ENCODE peak calls at places on chromosome 7, in nine cellular contexts. D is IMR-90, G is A549, Y is heart left ventricle, R is HCT116, B is esophagus squamous epithelium, P is spleen, N is breast epithelium, S is body of pancreas. T is an unnamed sample.

GRCh38 chr7:85851571-85852193 is 664.8 kb upstream of the SEMA3D start:
- DNase-seq in D (peak; percentile 69), P (no peak), R (peak; percentile 34), B (no peak), S (no peak), N (no peak), Y (no peak), G (peak; percentile 68), T (no peak)

GRCh38 chr7:135757719-135758411 is 9.3 kb upstream of the FAM180A start:
- DNase-seq in B (no peak), N (peak; percentile 90), S (peak; percentile 22), G (no peak), P (no peak), Y (peak; percentile 59), D (peak; percentile 54), R (no peak), T (peak; percentile 49)

GRCh38 chr7:82865856-82866255 is 296.8 kb downstream of the PCLO start:
- DNase-seq in D (no peak), N (no peak), G (no peak), B (no peak), Y (no peak), S (no peak), P (no peak), R (no peak), T (no peak)

GRCh38 chr7:123571684-123572083 is 14.1 kb upstream of the NDUFA5 start:
- DNase-seq in D (peak; percentile 6), R (no peak), N (no peak), B (no peak), S (no peak), G (no peak), Y (no peak), P (no peak), T (no peak)

GRCh38 chr7:8320174-8320573 is 58.2 kb upstream of the ICA1 start:
- DNase-seq in S (no peak), G (no peak), D (no peak), Y (no peak), N (no peak), R (no peak), P (no peak), B (no peak), T (no peak)

GRCh38 chr7:138568655-138569054 is 108.6 kb downstream of the TRIM24 start:
- DNase-seq in D (no peak), B (no peak), R (no peak), N (no peak), G (no peak), S (no peak), P (no peak), Y (no peak), T (no peak)

GRCh38 chr7:127251048-127251451 is 1.7 kb downstream of the GRM8 start:
- DNase-seq in N (no peak), S (no peak), G (no peak), R (no peak), Y (no peak), D (no peak), B (no peak), P (no peak), T (no peak)

GRCh38 chr7:111560773-111561658 is 1.3 kb downstream of the IMMP2L start:
- DNase-seq in S (peak; percentile 33), Y (no peak), D (peak; percentile 50), G (peak; percentile 28), B (no peak), N (no peak), P (no peak), R (no peak), T (no peak)

GRCh38 chr7:17498230-17498629 is 199.8 kb downstream of the AHR start:
- DNase-seq in Y (no peak), S (no peak), G (no peak), P (no peak), D (no peak), B (no peak), R (no peak), N (no peak), T (no peak)

GRCh38 chr7:149803551-149804074 is 30.2 kb upstream of the ZNF467 start:
- DNase-seq in Y (no peak), G (no peak), D (no peak), P (no peak), R (no peak), N (no peak), S (no peak), B (no peak), T (no peak)

GRCh38 chr7:55032069-55032699 is 13.4 kb downstream of the EGFR start:
- DNase-seq in G (no peak), N (no peak), Y (no peak), S (no peak), P (no peak), B (no peak), R (no peak), D (no peak), T (no peak)

GRCh38 chr7:11079907-11080306 is 106.2 kb downstream of the PHF14 start:
- DNase-seq in D (no peak), B (no peak), N (no peak), P (no peak), S (no peak), R (no peak), Y (no peak), G (no peak), T (no peak)

GRCh38 chr7:28207486-28208158 is 27.0 kb upstream of the JAZF1 start:
- DNase-seq in Y (no peak), S (no peak), P (no peak), G (no peak), D (no peak), R (no peak), B (no peak), N (no peak), T (no peak)

GRCh38 chr7:111408726-111409125 is 153.6 kb downstream of the IMMP2L start:
- DNase-seq in Y (no peak), G (no peak), N (no peak), P (no peak), D (no peak), B (no peak), S (no peak), R (no peak), T (no peak)

GRCh38 chr7:12564996-12565764 is 5.3 kb upstream of the SCIN start:
- DNase-seq in N (no peak), R (no peak), P (no peak), G (peak; percentile 46), D (no peak), S (no peak), Y (no peak), B (no peak), T (no peak)

GRCh38 chr7:141752634-141753033 is 11.3 kb upstream of the TAS2R3 start:
- DNase-seq in D (no peak), G (peak; percentile 32), Y (no peak), R (no peak), N (no peak), P (no peak), S (no peak), B (no peak), T (no peak)

GRCh38 chr7:130838738-130839137 is 104.7 kb upstream of the KLF14 start:
- DNase-seq in N (no peak), D (peak; percentile 99), Y (no peak), R (peak; percentile 91), B (no peak), G (peak; percentile 65), S (no peak), P (no peak), T (no peak)

GRCh38 chr7:66183700-66184099 is 21.4 kb upstream of the TPST1 start:
- DNase-seq in R (no peak), N (no peak), S (no peak), D (peak; percentile 96), B (no peak), Y (no peak), P (no peak), G (peak; percentile 43), T (no peak)

GRCh38 chr7:48171190-48171589 is at the start of gene ABCA13:
- DNase-seq in D (peak; percentile 43), Y (no peak), G (no peak), S (no peak), P (no peak), B (no peak), R (no peak), N (no peak), T (no peak)

GRCh38 chr7:158133515-158134271 is 453.9 kb downstream of the PTPRN2 start:
- DNase-seq in N (no peak), B (no peak), G (no peak), Y (no peak), R (no peak), D (no peak), S (no peak), P (peak; percentile 67), T (no peak)
- H3K9me3 ChIP-seq in N (peaks cover 9% of the 10 kb centered on the region), B (no peaks in the 10 kb centered on the region), G (peaks cover 7% of the 10 kb centered on the region), Y (no peaks in the 10 kb centered on the region), R (peaks cover 20% of the 10 kb centered on the region), D (peaks cover 55% of the 10 kb centered on the region), S (no peaks in the 10 kb centered on the region), P (no peaks in the 10 kb centered on the region), T (no peaks in the 10 kb centered on the region)

DNA sequence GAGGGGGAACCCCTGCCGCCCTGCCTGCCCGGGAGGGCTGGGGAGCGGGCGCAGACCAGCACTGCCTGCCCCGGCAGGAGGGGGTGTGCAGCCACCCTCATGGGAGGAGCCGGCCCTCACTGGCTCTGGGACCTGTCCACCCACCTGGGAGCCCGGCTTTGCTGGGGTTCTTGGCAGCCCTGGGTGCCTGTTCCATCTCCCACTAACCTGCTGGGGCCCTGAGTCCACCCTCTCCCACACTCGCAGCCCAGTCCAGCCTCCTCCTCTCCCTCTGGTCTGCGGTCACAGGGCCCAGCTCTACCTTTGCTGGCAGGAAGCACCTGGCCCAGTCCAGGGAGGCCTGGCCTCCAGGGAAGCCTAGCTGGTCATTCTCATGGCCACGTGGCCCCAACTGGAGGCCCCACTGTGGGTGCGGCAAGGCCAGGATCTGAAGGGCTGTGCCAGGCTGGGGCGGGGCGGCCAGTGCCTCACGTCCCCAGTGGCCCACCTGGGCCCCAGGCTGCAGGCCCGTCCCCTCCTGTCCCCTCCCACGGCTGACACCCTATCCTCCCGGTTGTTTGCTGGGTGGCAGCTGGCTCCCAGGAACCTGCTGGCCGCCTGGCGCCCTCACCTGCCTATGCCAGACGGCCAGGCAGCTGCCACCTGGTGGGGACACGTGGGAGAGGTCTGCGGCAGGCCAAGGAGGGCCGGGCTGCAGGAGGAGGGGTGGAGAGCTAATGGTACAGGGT is at the start of gene TMEM184A:
- DNase-seq in R (peak; percentile 89), G (peak; percentile 91), Y (no peak), B (no peak), N (peak; percentile 79), D (no peak), P (no peak), S (peak; percentile 99), T (no peak)
- TF ChIP-seq POLR2A in R (peak; percentile 53), G (peak; percentile 44), Y (no peak), B (no peak), N (no peak), D (no peak), P (no peak), S (peak; percentile 92), T (peak; percentile 14)

DNA sequence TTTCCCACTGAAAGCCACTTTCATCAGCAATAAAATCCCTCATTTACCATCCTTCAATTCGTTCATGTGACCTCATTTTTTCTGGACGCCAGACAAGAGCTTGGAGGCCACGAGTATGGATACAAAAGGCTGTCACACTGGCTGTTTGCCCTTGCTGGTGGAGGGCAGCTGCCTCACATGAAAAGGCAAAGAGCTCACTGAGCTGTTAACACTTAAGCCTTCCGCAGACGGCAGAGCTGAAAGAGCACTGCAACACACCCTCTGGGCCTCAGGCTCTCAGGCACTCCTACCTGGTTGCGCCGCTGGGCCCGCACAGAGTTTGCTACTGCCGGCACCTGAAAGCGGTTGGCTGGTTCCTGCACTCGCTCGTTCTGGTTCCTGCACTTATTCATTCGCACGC is 193.5 kb downstream of the CFTR start:
- DNase-seq in D (no peak), R (no peak), G (no peak), B (no peak), Y (peak; percentile 33), S (peak; percentile 63), P (peak; percentile 67), N (no peak), T (no peak)
- H3K9me3 ChIP-seq in D (no peaks in the 10 kb centered on the region), R (no peaks in the 10 kb centered on the region), G (no peaks in the 10 kb centered on the region), B (no peaks in the 10 kb centered on the region), Y (no peaks in the 10 kb centered on the region), S (no peaks in the 10 kb centered on the region), P (no peaks in the 10 kb centered on the region), N (no peaks in the 10 kb centered on the region), T (no peaks in the 10 kb centered on the region)

GRCh38 chr7:106717997-106718871 is 57.3 kb upstream of the CCDC71L start:
- DNase-seq in Y (peak; percentile 30), N (no peak), R (peak; percentile 87), S (peak; percentile 16), G (peak; percentile 51), B (peak; percentile 9), P (no peak), D (peak; percentile 98), T (no peak)
- TF ChIP-seq POLR2A in Y (no peak), N (no peak), R (no peak), S (no peak), G (no peak), B (no peak), P (no peak), D (no peak), T (no peak)